ENCODE peak calls at places on chromosomes 1 and 21, in eight cellular contexts. One of them, this sample, is unnamed. For H3K4me1, the result is how much of the 10 kb centered on the place peaks cover.

GRCh38 chr1:102853701-102854187 is 254.6 kb downstream of the COL11A1 start:
- DNase-seq in uterus: no peak
- DNase-seq in body of pancreas: no peak
- DNase-seq in transverse colon: no peak
- DNase-seq in cardiac muscle cell: no peak
- DNase-seq in tibial artery: no peak
- DNase-seq in IMR-90: no peak
- DNase-seq in stomach: no peak
- DNase-seq in this sample: no peak

GRCh38 chr1:225534135-225534534 is 106.3 kb upstream of the LBR start:
- DNase-seq in uterus: no peak
- DNase-seq in body of pancreas: no peak
- DNase-seq in transverse colon: no peak
- DNase-seq in cardiac muscle cell: no peak
- DNase-seq in tibial artery: no peak
- DNase-seq in IMR-90: no peak
- DNase-seq in stomach: no peak
- DNase-seq in this sample: no peak

GRCh38 chr1:226891846-226892533 is 21.6 kb downstream of the PSEN2 start:
- DNase-seq in uterus: no peak
- DNase-seq in body of pancreas: no peak
- DNase-seq in transverse colon: no peak
- DNase-seq in cardiac muscle cell: no peak
- DNase-seq in tibial artery: peak
- DNase-seq in IMR-90: peak
- DNase-seq in stomach: no peak
- DNase-seq in this sample: no peak

GRCh38 chr1:47179988-47180563 is 9.8 kb downstream of the PDZK1IP1 start:
- DNase-seq in uterus: no peak
- DNase-seq in body of pancreas: peak
- DNase-seq in transverse colon: no peak
- DNase-seq in cardiac muscle cell: no peak
- DNase-seq in tibial artery: no peak
- DNase-seq in IMR-90: no peak
- DNase-seq in stomach: peak
- DNase-seq in this sample: no peak

GRCh38 chr1:38241594-38242331 is 195.2 kb upstream of the POU3F1 start:
- DNase-seq in uterus: no peak
- DNase-seq in body of pancreas: no peak
- DNase-seq in transverse colon: no peak
- DNase-seq in cardiac muscle cell: no peak
- DNase-seq in tibial artery: no peak
- DNase-seq in IMR-90: no peak
- DNase-seq in stomach: no peak
- DNase-seq in this sample: no peak

GRCh38 chr1:76576876-76577817 is 290.1 kb upstream of the ST6GALNAC5 start:
- DNase-seq in uterus: no peak
- DNase-seq in body of pancreas: no peak
- DNase-seq in transverse colon: no peak
- DNase-seq in cardiac muscle cell: no peak
- DNase-seq in tibial artery: no peak
- DNase-seq in IMR-90: no peak
- DNase-seq in stomach: no peak
- DNase-seq in this sample: no peak

GRCh38 chr1:24990136-24990535 is 60.1 kb upstream of the RUNX3 start:
- DNase-seq in uterus: no peak
- DNase-seq in body of pancreas: no peak
- DNase-seq in transverse colon: no peak
- DNase-seq in cardiac muscle cell: no peak
- DNase-seq in tibial artery: no peak
- DNase-seq in IMR-90: no peak
- DNase-seq in stomach: no peak
- DNase-seq in this sample: no peak

GRCh38 chr1:52693843-52694242 is 4.3 kb downstream of the COA7 start:
- DNase-seq in uterus: no peak
- DNase-seq in body of pancreas: no peak
- DNase-seq in transverse colon: no peak
- DNase-seq in cardiac muscle cell: no peak
- DNase-seq in tibial artery: no peak
- DNase-seq in IMR-90: no peak
- DNase-seq in stomach: no peak
- DNase-seq in this sample: no peak

GRCh38 chr1:109214695-109215623 is 1.2 kb downstream of the SARS1 start:
- DNase-seq in uterus: peak
- DNase-seq in body of pancreas: peak
- DNase-seq in transverse colon: peak
- DNase-seq in cardiac muscle cell: peak
- DNase-seq in tibial artery: peak
- DNase-seq in IMR-90: peak
- DNase-seq in stomach: peak
- DNase-seq in this sample: peak

GRCh38 chr1:52738863-52739406 is 12.7 kb downstream of the ZYG11B start:
- DNase-seq in uterus: no peak
- DNase-seq in body of pancreas: no peak
- DNase-seq in transverse colon: no peak
- DNase-seq in cardiac muscle cell: no peak
- DNase-seq in tibial artery: no peak
- DNase-seq in IMR-90: no peak
- DNase-seq in stomach: no peak
- DNase-seq in this sample: no peak

GRCh38 chr1:40980453-40981121 is 1.1 kb downstream of the CTPS1 start:
- DNase-seq in uterus: peak
- DNase-seq in body of pancreas: peak
- DNase-seq in transverse colon: peak
- DNase-seq in cardiac muscle cell: no peak
- DNase-seq in tibial artery: no peak
- DNase-seq in IMR-90: peak
- DNase-seq in stomach: peak
- DNase-seq in this sample: peak

GRCh38 chr21:15279484-15279883 is 214.7 kb upstream of the NRIP1 start:
- DNase-seq in uterus: no peak
- DNase-seq in body of pancreas: no peak
- DNase-seq in transverse colon: no peak
- DNase-seq in cardiac muscle cell: no peak
- DNase-seq in tibial artery: no peak
- DNase-seq in IMR-90: no peak
- DNase-seq in stomach: no peak
- DNase-seq in this sample: no peak

GRCh38 chr1:180571060-180571831 is 12.5 kb downstream of the OVAAL start:
- DNase-seq in uterus: no peak
- DNase-seq in body of pancreas: no peak
- DNase-seq in transverse colon: no peak
- DNase-seq in cardiac muscle cell: no peak
- DNase-seq in tibial artery: no peak
- DNase-seq in IMR-90: peak
- DNase-seq in stomach: no peak
- DNase-seq in this sample: no peak

GRCh38 chr1:33335020-33335419 is 14.1 kb upstream of the A3GALT2 start:
- DNase-seq in uterus: no peak
- DNase-seq in body of pancreas: no peak
- DNase-seq in transverse colon: no peak
- DNase-seq in cardiac muscle cell: no peak
- DNase-seq in tibial artery: no peak
- DNase-seq in IMR-90: no peak
- DNase-seq in stomach: no peak
- DNase-seq in this sample: no peak

GRCh38 chr21:45877821-45878469 is 103.6 kb upstream of the COL6A1 start:
- DNase-seq in uterus: no peak
- DNase-seq in body of pancreas: no peak
- DNase-seq in transverse colon: no peak
- DNase-seq in cardiac muscle cell: no peak
- DNase-seq in tibial artery: no peak
- DNase-seq in IMR-90: no peak
- DNase-seq in stomach: no peak
- DNase-seq in this sample: no peak

GRCh38 chr1:184424945-184425344 is 38.1 kb downstream of the C1orf21 start:
- DNase-seq in uterus: no peak
- DNase-seq in body of pancreas: no peak
- DNase-seq in transverse colon: no peak
- DNase-seq in cardiac muscle cell: no peak
- DNase-seq in tibial artery: no peak
- DNase-seq in IMR-90: no peak
- DNase-seq in stomach: no peak
- DNase-seq in this sample: no peak

GRCh38 chr1:24694380-24694843 is 50.8 kb upstream of the CLIC4 start:
- DNase-seq in uterus: no peak
- DNase-seq in body of pancreas: no peak
- DNase-seq in transverse colon: no peak
- DNase-seq in cardiac muscle cell: peak
- DNase-seq in tibial artery: no peak
- DNase-seq in IMR-90: peak
- DNase-seq in stomach: no peak
- DNase-seq in this sample: peak

GRCh38 chr1:227794813-227795183 is 20.7 kb upstream of the PRSS38 start:
- DNase-seq in uterus: no peak
- DNase-seq in body of pancreas: no peak
- DNase-seq in transverse colon: no peak
- DNase-seq in cardiac muscle cell: no peak
- DNase-seq in tibial artery: no peak
- DNase-seq in IMR-90: no peak
- DNase-seq in stomach: no peak
- DNase-seq in this sample: no peak

GRCh38 chr1:21066365-21067012 is 110.2 kb downstream of the EIF4G3 start:
- DNase-seq in uterus: no peak
- DNase-seq in body of pancreas: no peak
- DNase-seq in transverse colon: no peak
- DNase-seq in cardiac muscle cell: no peak
- DNase-seq in tibial artery: no peak
- DNase-seq in IMR-90: no peak
- DNase-seq in stomach: no peak
- DNase-seq in this sample: no peak

GRCh38 chr1:12619396-12620141 is 1.6 kb upstream of the DHRS3 start:
- DNase-seq in uterus: peak
- DNase-seq in body of pancreas: peak
- DNase-seq in transverse colon: peak
- DNase-seq in cardiac muscle cell: peak
- DNase-seq in tibial artery: peak
- DNase-seq in IMR-90: peak
- DNase-seq in stomach: peak
- DNase-seq in this sample: peak
- H3K4me1 ChIP-seq in uterus: under half
- H3K4me1 ChIP-seq in body of pancreas: half or more
- H3K4me1 ChIP-seq in transverse colon: under half
- H3K4me1 ChIP-seq in cardiac muscle cell: under half
- H3K4me1 ChIP-seq in tibial artery: under half
- H3K4me1 ChIP-seq in IMR-90: under half
- H3K4me1 ChIP-seq in stomach: half or more
- H3K4me1 ChIP-seq in this sample: under half

GRCh38 chr1:3657578-3658230 is 5.4 kb downstream of the TP73 start:
- DNase-seq in uterus: no peak
- DNase-seq in body of pancreas: no peak
- DNase-seq in transverse colon: no peak
- DNase-seq in cardiac muscle cell: no peak
- DNase-seq in tibial artery: peak
- DNase-seq in IMR-90: no peak
- DNase-seq in stomach: no peak
- DNase-seq in this sample: no peak
- H3K27ac ChIP-seq in uterus: no peak
- H3K27ac ChIP-seq in body of pancreas: no peak
- H3K27ac ChIP-seq in transverse colon: no peak
- H3K27ac ChIP-seq in cardiac muscle cell: no peak
- H3K27ac ChIP-seq in tibial artery: no peak
- H3K27ac ChIP-seq in IMR-90: no peak
- H3K27ac ChIP-seq in stomach: no peak
- H3K27ac ChIP-seq in this sample: no peak

DNA sequence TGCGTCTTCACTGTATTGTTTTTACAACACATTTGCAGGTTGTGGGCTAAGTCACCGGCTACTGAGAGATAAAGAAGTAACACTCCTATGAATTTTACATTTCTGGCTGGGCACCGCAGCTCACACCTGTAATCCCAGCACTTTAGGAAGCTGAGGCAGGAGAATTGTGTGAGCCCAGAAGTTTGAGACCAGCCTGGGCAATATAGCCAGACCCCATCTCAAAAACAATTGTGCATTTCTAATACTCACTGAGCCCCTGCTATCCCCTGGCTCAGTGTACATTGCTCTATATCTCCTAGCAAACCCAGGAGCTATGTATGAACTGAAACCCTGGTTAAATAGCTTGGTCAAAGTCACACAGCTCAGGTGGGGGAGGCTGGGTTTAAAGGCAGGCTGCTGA is 108.7 kb downstream of the ZNF281 start:
- DNase-seq in uterus: no peak
- DNase-seq in body of pancreas: no peak
- DNase-seq in transverse colon: no peak
- DNase-seq in cardiac muscle cell: no peak
- DNase-seq in tibial artery: no peak
- DNase-seq in IMR-90: no peak
- DNase-seq in stomach: no peak
- DNase-seq in this sample: peak
- H3K4me3 ChIP-seq in uterus: no peak
- H3K4me3 ChIP-seq in body of pancreas: no peak
- H3K4me3 ChIP-seq in transverse colon: no peak
- H3K4me3 ChIP-seq in cardiac muscle cell: no peak
- H3K4me3 ChIP-seq in tibial artery: no peak
- H3K4me3 ChIP-seq in IMR-90: no peak
- H3K4me3 ChIP-seq in stomach: no peak
- H3K4me3 ChIP-seq in this sample: no peak

GRCh38 chr21:37384416-37384815 is 17.8 kb downstream of the DYRK1A start:
- DNase-seq in uterus: no peak
- DNase-seq in body of pancreas: no peak
- DNase-seq in transverse colon: no peak
- DNase-seq in cardiac muscle cell: no peak
- DNase-seq in tibial artery: no peak
- DNase-seq in IMR-90: no peak
- DNase-seq in stomach: no peak
- DNase-seq in this sample: no peak

GRCh38 chr21:37385179-37385765 is 18.7 kb downstream of the DYRK1A start:
- DNase-seq in uterus: no peak
- DNase-seq in body of pancreas: no peak
- DNase-seq in transverse colon: no peak
- DNase-seq in cardiac muscle cell: no peak
- DNase-seq in tibial artery: no peak
- DNase-seq in IMR-90: no peak
- DNase-seq in stomach: no peak
- DNase-seq in this sample: no peak

GRCh38 chr21:37383066-37383465 is 16.5 kb downstream of the DYRK1A start:
- DNase-seq in uterus: no peak
- DNase-seq in body of pancreas: no peak
- DNase-seq in transverse colon: no peak
- DNase-seq in cardiac muscle cell: no peak
- DNase-seq in tibial artery: no peak
- DNase-seq in IMR-90: no peak
- DNase-seq in stomach: no peak
- DNase-seq in this sample: no peak

GRCh38 chr21:37383784-37384311 is 17.3 kb downstream of the DYRK1A start:
- DNase-seq in uterus: no peak
- DNase-seq in body of pancreas: no peak
- DNase-seq in transverse colon: no peak
- DNase-seq in cardiac muscle cell: no peak
- DNase-seq in tibial artery: no peak
- DNase-seq in IMR-90: no peak
- DNase-seq in stomach: no peak
- DNase-seq in this sample: no peak

DNA sequence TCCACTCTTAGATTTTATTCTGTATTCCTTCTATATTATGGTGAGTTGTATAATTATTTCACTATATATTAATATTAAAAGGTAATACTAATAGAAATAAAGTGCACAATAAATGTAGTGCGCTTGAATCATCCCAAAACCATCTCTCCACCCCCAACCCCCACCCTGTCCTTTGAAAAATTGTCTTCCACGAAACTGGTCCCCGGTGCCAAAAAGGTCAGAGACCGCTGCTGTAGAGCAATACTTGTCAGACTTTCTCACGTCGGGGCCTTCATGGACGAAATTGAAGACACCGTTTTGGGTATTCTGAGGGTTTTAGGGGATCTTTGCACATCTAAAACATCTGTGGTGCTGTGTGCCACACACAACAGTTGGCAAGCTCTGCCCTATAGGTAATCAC is 19.6 kb downstream of the DYRK1A start:
- DNase-seq in uterus: no peak
- DNase-seq in body of pancreas: no peak
- DNase-seq in transverse colon: no peak
- DNase-seq in cardiac muscle cell: no peak
- DNase-seq in tibial artery: no peak
- DNase-seq in IMR-90: no peak
- DNase-seq in stomach: no peak
- DNase-seq in this sample: no peak
- H3K4me1 ChIP-seq in uterus: under half
- H3K4me1 ChIP-seq in body of pancreas: under half
- H3K4me1 ChIP-seq in transverse colon: under half
- H3K4me1 ChIP-seq in cardiac muscle cell: under half
- H3K4me1 ChIP-seq in tibial artery: under half
- H3K4me1 ChIP-seq in IMR-90: under half
- H3K4me1 ChIP-seq in stomach: half or more
- H3K4me1 ChIP-seq in this sample: under half

This sample was measured in small intestine.